ENCODE peak calls at places on chromosomes 5 and 9, in six cellular contexts. B, I, C, D, O and Z are unnamed samples.

GRCh38 chr5:114297915-114298314 is 64.0 kb upstream of the KCNN2 start:
- DNase-seq in B (no peak), I (no peak), C (no peak), D (no peak), O (no peak), Z (no peak)

GRCh38 chr5:175800656-175801081 is 70.7 kb upstream of the CPLX2 start:
- DNase-seq in B (no peak), I (peak), C (no peak), D (no peak), O (peak), Z (peak)

GRCh38 chr5:180283026-180283615 is 8.8 kb downstream of the MAPK9 start:
- DNase-seq in B (no peak), I (peak), C (no peak), D (no peak), O (no peak), Z (peak)

GRCh38 chr9:32571969-32572899 is 725 bp downstream of the NDUFB6 start:
- DNase-seq in B (peak), I (peak), C (peak), D (peak), O (peak), Z (peak)

GRCh38 chr9:130664191-130665028 is at the start of gene PRDM12:
- DNase-seq in B (no peak), I (no peak), C (no peak), D (peak), O (peak), Z (no peak)

GRCh38 chr9:70043689-70044449 is at the start of gene MAMDC2:
- DNase-seq in B (no peak), I (peak), C (no peak), D (peak), O (peak), Z (peak)

GRCh38 chr5:55680353-55680752 is 31.8 kb downstream of the SLC38A9 start:
- DNase-seq in B (no peak), I (no peak), C (no peak), D (no peak), O (peak), Z (no peak)

GRCh38 chr9:18109670-18110069 is 364.3 kb upstream of the ADAMTSL1 start:
- DNase-seq in B (no peak), I (no peak), C (no peak), D (no peak), O (no peak), Z (no peak)

GRCh38 chr9:3435732-3436131 is 90.1 kb downstream of the RFX3 start:
- DNase-seq in B (no peak), I (no peak), C (no peak), D (no peak), O (no peak), Z (no peak)

GRCh38 chr5:1732238-1732880 is 67.3 kb downstream of the MRPL36 start:
- DNase-seq in B (no peak), I (no peak), C (no peak), D (peak), O (no peak), Z (no peak)

GRCh38 chr5:73957397-73958001 is 331.5 kb downstream of the ARHGEF28 start:
- DNase-seq in B (no peak), I (peak), C (no peak), D (no peak), O (no peak), Z (peak)

GRCh38 chr9:115615821-115616665 is 498.1 kb upstream of the TNC start:
- DNase-seq in B (peak), I (peak), C (no peak), D (no peak), O (peak), Z (peak)

GRCh38 chr9:115759411-115759810 is 394.2 kb upstream of the PAPPA start:
- DNase-seq in B (no peak), I (no peak), C (no peak), D (no peak), O (no peak), Z (no peak)

GRCh38 chr5:77844408-77845272 is 68.5 kb upstream of the TBCA start:
- DNase-seq in B (no peak), I (no peak), C (no peak), D (no peak), O (peak), Z (no peak)

GRCh38 chr9:109276469-109277440 is 44.1 kb downstream of the EPB41L4B start:
- DNase-seq in B (no peak), I (no peak), C (no peak), D (no peak), O (no peak), Z (no peak)

GRCh38 chr9:114678847-114679246 is 3.1 kb downstream of the TEX48 start:
- DNase-seq in B (no peak), I (peak), C (no peak), D (no peak), O (peak), Z (no peak)

GRCh38 chr5:168943485-168943884 is 357.5 kb downstream of the SLIT3 start:
- DNase-seq in B (no peak), I (no peak), C (no peak), D (no peak), O (no peak), Z (no peak)

GRCh38 chr9:81312346-81312745 is 377.0 kb downstream of the TLE1 start:
- DNase-seq in B (no peak), I (no peak), C (no peak), D (no peak), O (no peak), Z (no peak)

DNA sequence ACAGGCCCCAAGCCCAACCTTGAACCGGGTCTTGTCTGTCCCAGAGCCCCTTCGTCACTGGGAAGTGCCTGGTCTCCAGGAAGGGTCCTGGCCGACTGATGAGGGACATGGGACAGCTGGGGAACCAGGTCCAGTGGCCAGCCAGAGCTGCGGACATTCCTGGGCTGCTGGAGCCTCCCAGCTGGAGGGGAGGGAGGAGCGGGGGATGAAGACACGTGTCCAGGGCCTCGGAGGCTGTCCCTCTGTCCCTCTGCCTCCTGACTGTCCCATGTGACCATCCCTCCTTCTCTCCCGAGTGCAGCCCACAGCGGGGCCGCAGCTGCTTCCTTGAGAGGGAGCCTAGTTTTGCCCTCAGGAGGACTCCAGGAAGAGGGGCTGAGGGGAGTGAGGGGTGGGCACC is 41.7 kb upstream of the UBAC1 start:
- DNase-seq in B (no peak), I (no peak), C (no peak), D (no peak), O (peak), Z (no peak)
- H3K4me2 ChIP-seq in B (no peak), I (no peak), C (no peak), D (no peak), O (no peak), Z (no peak)

GRCh38 chr5:376951-377325 is 55.4 kb downstream of the AHRR start:
- DNase-seq in B (no peak), I (no peak), C (no peak), D (no peak), O (no peak), Z (no peak)
- H3K4me2 ChIP-seq in B (no peak), I (no peak), C (no peak), D (no peak), O (no peak), Z (no peak)

GRCh38 chr5:79759848-79760247 is 70.2 kb downstream of the CMYA5 start:
- DNase-seq in B (no peak), I (no peak), C (no peak), D (no peak), O (no peak), Z (no peak)
- H3K4me2 ChIP-seq in B (no peak), I (no peak), C (no peak), D (no peak), O (no peak), Z (no peak)

GRCh38 chr5:142688278-142688677 is 2.4 kb upstream of the FGF1 start:
- DNase-seq in B (no peak), I (no peak), C (no peak), D (no peak), O (no peak), Z (no peak)

GRCh38 chr5:142692280-142692775 is 6.4 kb upstream of the FGF1 start:
- DNase-seq in B (no peak), I (no peak), C (no peak), D (no peak), O (no peak), Z (no peak)

GRCh38 chr5:142689081-142689480 is 3.2 kb upstream of the FGF1 start:
- DNase-seq in B (no peak), I (no peak), C (no peak), D (no peak), O (no peak), Z (no peak)

GRCh38 chr5:142694092-142694856 is 8.4 kb upstream of the FGF1 start:
- DNase-seq in B (no peak), I (no peak), C (no peak), D (no peak), O (no peak), Z (no peak)

GRCh38 chr5:142690641-142691040 is 4.8 kb upstream of the FGF1 start:
- DNase-seq in B (no peak), I (no peak), C (no peak), D (no peak), O (no peak), Z (peak)
- H3K4me2 ChIP-seq in B (no peak), I (no peak), C (no peak), D (no peak), O (no peak), Z (no peak)

GRCh38 chr9:100375677-100376076 is 22.9 kb upstream of the TEX10 start:
- DNase-seq in B (no peak), I (no peak), C (no peak), D (peak), O (no peak), Z (no peak)

GRCh38 chr9:100377015-100377414 is 24.3 kb upstream of the TEX10 start:
- DNase-seq in B (no peak), I (peak), C (no peak), D (no peak), O (no peak), Z (no peak)

DNA sequence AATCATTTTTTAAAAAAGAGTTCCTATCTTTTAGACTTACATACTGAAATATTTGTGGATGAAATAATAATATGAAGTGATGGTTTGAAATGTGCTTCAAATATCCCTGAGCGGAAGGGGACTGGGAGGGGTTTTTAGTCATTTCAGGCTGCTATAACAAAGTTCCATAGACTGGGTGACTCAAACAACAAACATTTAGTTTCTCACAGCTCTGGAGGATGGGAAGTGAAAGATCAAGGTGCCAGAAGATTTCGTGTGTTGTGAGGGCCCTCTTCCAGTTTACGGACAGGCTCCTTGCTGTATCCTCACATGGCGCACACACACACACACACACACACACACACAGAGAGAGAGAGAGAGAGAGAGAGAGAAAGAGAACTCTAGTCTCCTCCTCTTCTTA is 27.1 kb upstream of the TEX10 start:
- DNase-seq in B (peak), I (peak), C (no peak), D (no peak), O (peak), Z (peak)
- H3K4me2 ChIP-seq in B (peak), I (peak), C (peak), D (no peak), O (peak), Z (no peak)

DNA sequence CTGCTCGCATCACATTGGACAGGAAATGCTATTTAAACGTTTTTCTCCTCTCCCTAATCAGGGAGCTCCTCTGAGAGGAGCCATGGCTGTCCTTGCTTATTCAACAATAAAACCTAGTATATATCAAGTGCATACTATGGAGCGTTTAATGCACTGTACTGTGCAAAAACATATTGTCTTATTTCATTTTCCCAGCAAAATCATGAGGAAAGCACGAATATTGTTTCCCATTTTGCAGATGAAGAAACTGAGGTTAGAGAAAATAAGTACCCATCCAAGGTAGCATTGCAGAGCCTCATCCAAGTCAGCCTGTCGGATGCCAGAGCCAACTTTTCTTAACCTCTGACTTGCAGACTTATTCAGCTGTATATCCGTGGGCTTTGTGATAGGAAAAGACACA is 7.6 kb upstream of the EBF1 start:
- DNase-seq in B (no peak), I (no peak), C (no peak), D (no peak), O (no peak), Z (no peak)
- H3K4me2 ChIP-seq in B (peak), I (no peak), C (no peak), D (peak), O (no peak), Z (no peak)

GRCh38 chr9:85344901-85345300 is 396.9 kb downstream of the AGTPBP1 start:
- DNase-seq in B (no peak), I (no peak), C (no peak), D (no peak), O (peak), Z (peak)

GRCh38 chr9:85347541-85347940 is 394.2 kb downstream of the AGTPBP1 start:
- DNase-seq in B (no peak), I (no peak), C (no peak), D (no peak), O (no peak), Z (no peak)

GRCh38 chr9:85349046-85349445 is 392.7 kb downstream of the AGTPBP1 start:
- DNase-seq in B (no peak), I (no peak), C (no peak), D (no peak), O (no peak), Z (no peak)
- H3K4me2 ChIP-seq in B (no peak), I (no peak), C (no peak), D (no peak), O (no peak), Z (no peak)

DNA sequence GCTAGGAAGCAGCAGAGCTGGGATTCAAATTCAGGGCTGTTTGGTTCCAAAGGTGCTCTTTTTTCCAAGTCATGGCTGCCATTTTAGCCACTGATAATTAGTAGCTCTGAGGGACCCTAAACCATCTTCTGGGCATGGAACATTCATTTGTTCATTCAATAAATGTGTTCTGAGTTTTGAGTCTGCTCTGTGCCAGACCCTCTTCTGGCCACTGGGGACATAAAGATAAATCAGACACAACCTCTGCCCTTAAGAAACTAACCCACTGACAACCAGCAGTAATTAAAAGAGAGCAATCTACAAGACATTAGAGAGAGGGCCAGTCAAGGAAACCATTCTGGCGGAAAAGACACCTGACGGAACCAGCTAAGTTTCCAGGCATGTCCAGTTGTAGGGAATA is 2.0 kb upstream of the CPEB4 start:
- DNase-seq in B (no peak), I (no peak), C (no peak), D (no peak), O (no peak), Z (no peak)
- H3K4me2 ChIP-seq in B (no peak), I (no peak), C (no peak), D (no peak), O (no peak), Z (no peak)

DNA sequence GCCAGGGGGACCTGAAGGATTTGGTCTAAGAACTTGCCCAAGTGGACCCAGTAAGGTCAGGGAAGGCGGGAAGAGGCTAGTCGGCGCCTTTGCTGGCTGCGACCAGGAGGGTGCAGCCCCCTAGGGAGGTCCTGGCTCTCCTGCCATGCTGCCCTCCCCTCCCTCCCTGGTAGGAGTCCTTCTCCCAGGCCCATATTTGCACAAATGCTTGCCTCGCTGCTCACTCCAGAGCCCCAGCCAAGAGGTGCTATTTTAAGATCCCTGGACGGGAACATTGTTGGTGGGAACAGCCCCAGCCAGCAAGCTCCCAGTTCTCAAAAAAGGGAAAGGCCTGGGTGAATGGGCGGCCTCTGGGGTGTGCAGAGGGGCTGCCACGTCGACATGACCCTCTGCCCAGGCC is 4.3 kb upstream of the IL17B start:
- DNase-seq in B (no peak), I (no peak), C (no peak), D (no peak), O (no peak), Z (no peak)
- H3K4me2 ChIP-seq in B (no peak), I (no peak), C (no peak), D (no peak), O (no peak), Z (no peak)